ENCODE peak calls at places on chromosome 13, in five cellular contexts. E, D, M, H and F are unnamed samples.

GRCh38 chr13:46369506-46370268 is 17.4 kb downstream of the RUBCNL start:
- DNase-seq in E (peak; percentile 68), D (no peak), M (no peak), H (no peak), F (no peak)

GRCh38 chr13:28657784-28658538 is 969 bp upstream of the POMP start:
- DNase-seq in E (peak; percentile 58), D (no peak), M (no peak), H (peak; percentile 20), F (no peak)

GRCh38 chr13:103812966-103813365 is 746.7 kb upstream of the SLC10A2 start:
- DNase-seq in E (no peak), D (no peak), M (no peak), H (no peak), F (no peak)

GRCh38 chr13:112443191-112444000 is 67.2 kb downstream of the SPACA7 start:
- DNase-seq in E (no peak), D (no peak), M (no peak), H (no peak), F (no peak)

GRCh38 chr13:68345963-68346362 is 1115.8 kb upstream of the PCDH9 start:
- DNase-seq in E (no peak), D (no peak), M (no peak), H (no peak), F (no peak)

GRCh38 chr13:82713681-82714405 is 1168.4 kb downstream of the SLITRK1 start:
- DNase-seq in E (peak; percentile 41), D (no peak), M (no peak), H (no peak), F (no peak)

GRCh38 chr13:49877629-49878218 is 58.4 kb downstream of the SPRYD7 start:
- DNase-seq in E (no peak), D (no peak), M (no peak), H (no peak), F (no peak)

GRCh38 chr13:41402695-41403511 is 54.4 kb upstream of the RGCC start:
- DNase-seq in E (no peak), D (no peak), M (no peak), H (no peak), F (no peak)

GRCh38 chr13:110809871-110810486 is 96.5 kb downstream of the ING1 start:
- DNase-seq in E (no peak), D (no peak), M (no peak), H (no peak), F (no peak)

GRCh38 chr13:23671367-23671766 is 101.2 kb downstream of the TNFRSF19 start:
- DNase-seq in E (no peak), D (no peak), M (no peak), H (no peak), F (no peak)

GRCh38 chr13:71339736-71340135 is 527.3 kb downstream of the DACH1 start:
- DNase-seq in E (no peak), D (no peak), M (no peak), H (no peak), F (no peak)

GRCh38 chr13:68170961-68171360 is 940.8 kb upstream of the PCDH9 start:
- DNase-seq in E (no peak), D (no peak), M (no peak), H (no peak), F (no peak)

GRCh38 chr13:79404361-79404760 is 1.7 kb downstream of the RBM26 start:
- DNase-seq in E (no peak), D (no peak), M (no peak), H (no peak), F (no peak)

GRCh38 chr13:104008571-104009435 is 942.6 kb upstream of the SLC10A2 start:
- DNase-seq in E (peak; percentile 90), D (no peak), M (no peak), H (no peak), F (no peak)

GRCh38 chr13:42137856-42138537 is 89.5 kb downstream of the DGKH start:
- DNase-seq in E (peak; percentile 71), D (no peak), M (no peak), H (no peak), F (no peak)

GRCh38 chr13:74259641-74260040 is 125.4 kb upstream of the KLF12 start:
- DNase-seq in E (no peak), D (no peak), M (no peak), H (no peak), F (no peak)

GRCh38 chr13:71218960-71219359 is 648.0 kb downstream of the DACH1 start:
- DNase-seq in E (no peak), D (no peak), M (no peak), H (no peak), F (no peak)

GRCh38 chr13:45441633-45442032 is 23.1 kb upstream of the COG3 start:
- DNase-seq in E (peak; percentile 10), D (no peak), M (no peak), H (peak; percentile 41), F (no peak)

GRCh38 chr13:24632382-24633121 is 47.7 kb upstream of the ATP12A start:
- DNase-seq in E (no peak), D (no peak), M (no peak), H (no peak), F (no peak)

GRCh38 chr13:52849727-52850395 is 1.4 kb upstream of the PCDH8 start:
- DNase-seq in E (no peak), D (no peak), M (no peak), H (no peak), F (no peak)

GRCh38 chr13:38954291-38954690 is 36.3 kb downstream of the STOML3 start:
- DNase-seq in E (no peak), D (no peak), M (no peak), H (no peak), F (no peak)

GRCh38 chr13:75151081-75151643 is 330.8 kb downstream of the TBC1D4 start:
- DNase-seq in E (peak; percentile 52), D (no peak), M (no peak), H (no peak), F (no peak)

GRCh38 chr13:74895042-74895811 is 586.7 kb downstream of the TBC1D4 start:
- DNase-seq in E (no peak), D (no peak), M (no peak), H (no peak), F (no peak)

GRCh38 chr13:48976677-48977625 is 1.2 kb downstream of the FNDC3A start:
- DNase-seq in E (no peak), D (no peak), M (no peak), H (no peak), F (no peak)

GRCh38 chr13:65095118-65095517 is 2135.0 kb downstream of the PCDH9 start:
- DNase-seq in E (no peak), D (no peak), M (no peak), H (no peak), F (no peak)

GRCh38 chr13:53783466-53783865 is 754.9 kb downstream of the OLFM4 start:
- DNase-seq in E (no peak), D (no peak), M (peak; percentile 24), H (no peak), F (no peak)

GRCh38 chr13:64688893-64689677 is 2541.1 kb downstream of the PCDH9 start:
- DNase-seq in E (peak; percentile 81), D (no peak), M (no peak), H (no peak), F (no peak)

GRCh38 chr13:41075034-41075433 is 13.7 kb downstream of the WBP4 start:
- DNase-seq in E (peak; percentile 49), D (peak; percentile 24), M (no peak), H (peak; percentile 35), F (no peak)

GRCh38 chr13:52036037-52036436 is 11.5 kb downstream of the UTP14C start:
- DNase-seq in E (no peak), D (no peak), M (no peak), H (no peak), F (no peak)

GRCh38 chr13:27182844-27183497 is 11.4 kb upstream of the USP12 start:
- DNase-seq in E (peak; percentile 95), D (no peak), M (peak; percentile 68), H (no peak), F (no peak)

GRCh38 chr13:46641274-46642081 is 88.5 kb downstream of the LRCH1 start:
- DNase-seq in E (no peak), D (no peak), M (no peak), H (no peak), F (no peak)

GRCh38 chr13:44401577-44401976 is 28.0 kb downstream of the SERP2 start:
- DNase-seq in E (no peak), D (no peak), M (no peak), H (no peak), F (no peak)

GRCh38 chr13:112905990-112906641 is 62.9 kb upstream of the MCF2L start:
- DNase-seq in E (no peak), D (no peak), M (no peak), H (no peak), F (no peak)

GRCh38 chr13:37138169-37138568 is 32.7 kb upstream of the CSNK1A1L start:
- DNase-seq in E (no peak), D (no peak), M (no peak), H (no peak), F (no peak)
- TF ChIP-seq CTCF in E (no peak), D (no peak), M (no peak), H (no peak), F (no peak)

DNA sequence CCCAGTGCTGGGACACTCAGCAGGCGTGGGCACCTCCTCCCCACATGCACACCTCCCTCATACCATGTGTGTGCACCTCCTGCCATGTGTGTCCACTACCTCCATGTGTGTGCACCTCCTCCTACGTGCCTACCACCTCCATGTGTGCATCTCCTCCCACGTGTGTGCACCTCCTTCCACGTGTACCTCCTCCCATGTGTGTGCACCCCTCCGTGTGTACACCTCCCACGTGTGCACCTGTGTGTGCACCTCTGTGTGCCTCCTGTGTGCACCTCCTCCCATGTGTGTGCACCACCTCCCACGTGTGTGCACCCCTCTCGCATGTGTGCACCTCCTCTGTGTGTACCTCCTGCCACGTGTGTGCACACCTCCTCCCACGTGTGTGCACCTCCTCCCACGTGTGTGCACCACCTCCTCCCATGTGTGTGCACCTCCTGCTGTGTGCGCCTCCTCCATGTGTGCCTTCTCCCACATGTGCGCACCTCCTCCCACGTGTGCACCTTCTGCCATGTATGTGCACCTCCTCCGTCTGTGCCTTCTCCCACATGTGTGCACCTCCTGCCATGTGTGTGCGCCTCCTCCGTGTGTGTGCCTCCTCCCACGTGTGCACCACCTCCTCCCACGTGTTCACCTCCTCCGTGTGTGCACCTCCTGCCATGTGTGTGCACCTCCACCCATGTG is 6.1 kb upstream of the C13orf46 start:
- DNase-seq in E (no peak), D (no peak), M (no peak), H (no peak), F (no peak)
- TF ChIP-seq CTCF in E (no peak), D (no peak), M (no peak), H (no peak), F (no peak)

GRCh38 chr13:99610702-99611289 is 109.5 kb downstream of the TM9SF2 start:
- DNase-seq in E (no peak), D (no peak), M (no peak), H (no peak), F (no peak)
- TF ChIP-seq CTCF in E (no peak), D (no peak), M (no peak), H (no peak), F (no peak)

GRCh38 chr13:98652721-98653470 is 76.0 kb upstream of the STK24 start:
- DNase-seq in E (no peak), D (no peak), M (no peak), H (no peak), F (no peak)

GRCh38 chr13:98653471-98653985 is 76.6 kb upstream of the STK24 start:
- DNase-seq in E (peak; percentile 71), D (peak; percentile 70), M (peak; percentile 89), H (peak; percentile 85), F (peak; percentile 55)

GRCh38 chr13:98649861-98650260 is 73.0 kb upstream of the STK24 start:
- DNase-seq in E (no peak), D (no peak), M (no peak), H (no peak), F (no peak)

GRCh38 chr13:98650376-98651107 is 73.6 kb upstream of the STK24 start:
- DNase-seq in E (no peak), D (no peak), M (peak; percentile 67), H (no peak), F (no peak)

GRCh38 chr13:98651716-98652115 is 74.8 kb upstream of the STK24 start:
- DNase-seq in E (no peak), D (no peak), M (no peak), H (no peak), F (no peak)
- TF ChIP-seq CTCF in E (no peak), D (no peak), M (no peak), H (no peak), F (no peak)